ENCODE peak calls at places on chromosomes 7 and 10, in four cellular contexts. One of them, this sample, is unnamed.

GRCh38 chr7:100745184-100745583 is 11.8 kb downstream of the ZAN start:
- DNase-seq in K562: peak
- DNase-seq in GM12878: no peak
- DNase-seq in HepG2: no peak
- DNase-seq in this sample: no peak

GRCh38 chr7:130393095-130393494 is 12.8 kb downstream of the CPA1 start:
- DNase-seq in GM12878: no peak
- DNase-seq in HepG2: no peak
- DNase-seq in K562: no peak
- DNase-seq in this sample: no peak

GRCh38 chr7:148650232-148650858 is 48.4 kb upstream of the CUL1 start:
- DNase-seq in GM12878: no peak
- DNase-seq in K562: no peak
- DNase-seq in HepG2: no peak
- DNase-seq in this sample: no peak

GRCh38 chr7:49852619-49853462 is 79.4 kb downstream of the VWC2 start:
- DNase-seq in GM12878: no peak
- DNase-seq in K562: peak
- DNase-seq in HepG2: peak
- DNase-seq in this sample: peak

GRCh38 chr10:22672594-22673392 is 41.6 kb downstream of the PIP4K2A start:
- DNase-seq in GM12878: no peak
- DNase-seq in K562: no peak
- DNase-seq in HepG2: no peak
- DNase-seq in this sample: no peak

GRCh38 chr7:92888-93672 is 99.3 kb upstream of the FAM20C start:
- DNase-seq in GM12878: no peak
- DNase-seq in K562: no peak
- DNase-seq in HepG2: no peak
- DNase-seq in this sample: no peak

GRCh38 chr10:118958984-118959916 is 70.3 kb upstream of the NANOS1 start:
- DNase-seq in HepG2: no peak
- DNase-seq in GM12878: no peak
- DNase-seq in K562: peak
- DNase-seq in this sample: no peak

GRCh38 chr7:7698930-7699329 is 19.5 kb downstream of the RPA3 start:
- DNase-seq in HepG2: no peak
- DNase-seq in GM12878: no peak
- DNase-seq in K562: no peak
- DNase-seq in this sample: no peak

GRCh38 chr7:106947244-106947728 is 82.2 kb downstream of the PIK3CG start:
- DNase-seq in K562: peak
- DNase-seq in HepG2: peak
- DNase-seq in GM12878: no peak
- DNase-seq in this sample: peak

GRCh38 chr10:49242604-49243003 is 54.4 kb upstream of the TMEM273 start:
- DNase-seq in HepG2: no peak
- DNase-seq in GM12878: no peak
- DNase-seq in K562: no peak
- DNase-seq in this sample: no peak

GRCh38 chr10:86182150-86182549 is 184.4 kb downstream of the GRID1 start:
- DNase-seq in GM12878: no peak
- DNase-seq in HepG2: no peak
- DNase-seq in K562: no peak
- DNase-seq in this sample: no peak

GRCh38 chr10:14564268-14564744 is 210.4 kb downstream of the FAM107B start:
- DNase-seq in K562: no peak
- DNase-seq in GM12878: no peak
- DNase-seq in HepG2: no peak
- DNase-seq in this sample: no peak

GRCh38 chr7:94368371-94368791 is 26.3 kb upstream of the COL1A2 start:
- DNase-seq in K562: no peak
- DNase-seq in GM12878: no peak
- DNase-seq in HepG2: no peak
- DNase-seq in this sample: no peak

GRCh38 chr10:132481690-132482089 is 55.9 kb upstream of the INPP5A start:
- DNase-seq in GM12878: no peak
- DNase-seq in K562: no peak
- DNase-seq in HepG2: no peak
- DNase-seq in this sample: no peak

GRCh38 chr7:113099284-113099919 is 12.8 kb upstream of the GPR85 start:
- DNase-seq in K562: no peak
- DNase-seq in GM12878: no peak
- DNase-seq in HepG2: no peak
- DNase-seq in this sample: no peak

GRCh38 chr10:94137747-94138146 is 144.0 kb downstream of the PLCE1 start:
- DNase-seq in GM12878: no peak
- DNase-seq in K562: no peak
- DNase-seq in HepG2: no peak
- DNase-seq in this sample: no peak

GRCh38 chr10:21084700-21085099 is 187.6 kb upstream of the NEBL start:
- DNase-seq in K562: no peak
- DNase-seq in GM12878: peak
- DNase-seq in HepG2: no peak
- DNase-seq in this sample: no peak

GRCh38 chr10:58807631-58808024 is 295.0 kb downstream of the BICC1 start:
- DNase-seq in K562: no peak
- DNase-seq in GM12878: no peak
- DNase-seq in HepG2: peak
- DNase-seq in this sample: no peak

GRCh38 chr7:39535720-39536119 is 30.5 kb upstream of the YAE1 start:
- DNase-seq in GM12878: no peak
- DNase-seq in HepG2: no peak
- DNase-seq in K562: no peak
- DNase-seq in this sample: no peak

GRCh38 chr7:27101906-27102577 is 441 bp downstream of the HOXA2 start:
- DNase-seq in K562: no peak
- DNase-seq in GM12878: no peak
- DNase-seq in HepG2: no peak
- DNase-seq in this sample: no peak

GRCh38 chr7:106041140-106041717 is 70.9 kb downstream of the SYPL1 start:
- DNase-seq in K562: peak
- DNase-seq in GM12878: no peak
- DNase-seq in HepG2: peak
- DNase-seq in this sample: peak

GRCh38 chr10:53111529-53111928 is 338.9 kb upstream of the MBL2 start:
- DNase-seq in HepG2: peak
- DNase-seq in K562: no peak
- DNase-seq in GM12878: no peak
- DNase-seq in this sample: no peak

GRCh38 chr10:28089467-28089866 is 90.6 kb upstream of the ODAD2 start:
- DNase-seq in GM12878: no peak
- DNase-seq in K562: no peak
- DNase-seq in HepG2: no peak
- DNase-seq in this sample: no peak

GRCh38 chr10:99770408-99771045 is 11.9 kb upstream of the ABCC2 start:
- DNase-seq in K562: no peak
- DNase-seq in GM12878: no peak
- DNase-seq in HepG2: peak
- DNase-seq in this sample: no peak

GRCh38 chr7:44796034-44796503 is 412 bp upstream of the PPIA start:
- DNase-seq in GM12878: no peak
- DNase-seq in HepG2: peak
- DNase-seq in K562: no peak
- DNase-seq in this sample: peak
- TF ChIP-seq TARDBP in GM12878: no peak
- TF ChIP-seq TARDBP in HepG2: no peak
- TF ChIP-seq TARDBP in K562: peak
- TF ChIP-seq TARDBP in this sample: no peak

GRCh38 chr10:11642558-11642957 is 31.1 kb upstream of the USP6NL start:
- DNase-seq in HepG2: no peak
- DNase-seq in K562: no peak
- DNase-seq in GM12878: no peak
- DNase-seq in this sample: no peak
- TF ChIP-seq FOXK2 in HepG2: no peak
- TF ChIP-seq FOXK2 in K562: no peak
- TF ChIP-seq FOXK2 in GM12878: no peak
- TF ChIP-seq FOXK2 in this sample: no peak

GRCh38 chr7:127390817-127391590 is 1.5 kb downstream of the ZNF800 start:
- DNase-seq in K562: no peak
- DNase-seq in HepG2: no peak
- DNase-seq in GM12878: no peak
- DNase-seq in this sample: no peak

GRCh38 chr7:127392182-127392565 is 334 bp downstream of the ZNF800 start:
- DNase-seq in K562: peak
- DNase-seq in GM12878: no peak
- DNase-seq in HepG2: no peak
- DNase-seq in this sample: peak

GRCh38 chr7:127390186-127390816 is 2.2 kb downstream of the ZNF800 start:
- DNase-seq in K562: no peak
- DNase-seq in GM12878: no peak
- DNase-seq in HepG2: no peak
- DNase-seq in this sample: no peak

GRCh38 chr7:127392566-127393369 is at the start of gene ZNF800:
- DNase-seq in HepG2: peak
- DNase-seq in K562: peak
- DNase-seq in GM12878: no peak
- DNase-seq in this sample: peak

GRCh38 chr7:127391591-127392181 is 822 bp downstream of the ZNF800 start:
- DNase-seq in GM12878: no peak
- DNase-seq in HepG2: no peak
- DNase-seq in K562: no peak
- DNase-seq in this sample: peak
- TF ChIP-seq TARDBP in GM12878: no peak
- TF ChIP-seq TARDBP in HepG2: no peak
- TF ChIP-seq TARDBP in K562: no peak
- TF ChIP-seq TARDBP in this sample: no peak

GRCh38 chr7:37728747-37729146 is 45.2 kb downstream of the GPR141 start:
- DNase-seq in HepG2: no peak
- DNase-seq in K562: no peak
- DNase-seq in GM12878: peak
- DNase-seq in this sample: no peak

GRCh38 chr7:37729160-37729559 is 45.6 kb downstream of the GPR141 start:
- DNase-seq in GM12878: no peak
- DNase-seq in K562: no peak
- DNase-seq in HepG2: no peak
- DNase-seq in this sample: no peak

GRCh38 chr7:37732880-37733279 is 49.3 kb downstream of the GPR141 start:
- DNase-seq in K562: no peak
- DNase-seq in GM12878: no peak
- DNase-seq in HepG2: no peak
- DNase-seq in this sample: no peak

GRCh38 chr7:37732253-37732652 is 48.7 kb downstream of the GPR141 start:
- DNase-seq in HepG2: peak
- DNase-seq in GM12878: peak
- DNase-seq in K562: peak
- DNase-seq in this sample: peak

GRCh38 chr7:37730489-37730888 is 46.9 kb downstream of the GPR141 start:
- DNase-seq in K562: no peak
- DNase-seq in GM12878: no peak
- DNase-seq in HepG2: no peak
- DNase-seq in this sample: no peak
- TF ChIP-seq FOXK2 in K562: no peak
- TF ChIP-seq FOXK2 in GM12878: no peak
- TF ChIP-seq FOXK2 in HepG2: no peak
- TF ChIP-seq FOXK2 in this sample: no peak

This sample was measured in HEK293T.